ENCODE peak calls at places on chromosomes 4 and X, in eight cellular contexts. One of them, this sample, is unnamed.

GRCh38 chr4:54227261-54228063 is 1.6 kb upstream of the PDGFRA start:
- DNase-seq in right lobe of liver: peak
- DNase-seq in GM12878: no peak
- DNase-seq in breast epithelium: no peak
- DNase-seq in spleen: no peak
- DNase-seq in uterus: peak
- DNase-seq in tibial nerve: peak
- DNase-seq in body of pancreas: no peak
- DNase-seq in this sample: no peak

GRCh38 chrX:96405842-96406241 is 278.8 kb upstream of the DIAPH2 start:
- DNase-seq in breast epithelium: no peak
- DNase-seq in tibial nerve: no peak
- DNase-seq in uterus: no peak
- DNase-seq in spleen: no peak
- DNase-seq in GM12878: no peak
- DNase-seq in body of pancreas: no peak
- DNase-seq in right lobe of liver: no peak
- DNase-seq in this sample: no peak

GRCh38 chrX:17242470-17242869 is 132.5 kb upstream of the NHS start:
- DNase-seq in breast epithelium: no peak
- DNase-seq in right lobe of liver: no peak
- DNase-seq in body of pancreas: peak
- DNase-seq in uterus: no peak
- DNase-seq in tibial nerve: peak
- DNase-seq in GM12878: no peak
- DNase-seq in spleen: no peak
- DNase-seq in this sample: peak

GRCh38 chr4:76090241-76090691 is 15.8 kb downstream of the ART3 start:
- DNase-seq in GM12878: no peak
- DNase-seq in spleen: no peak
- DNase-seq in breast epithelium: no peak
- DNase-seq in tibial nerve: peak
- DNase-seq in body of pancreas: peak
- DNase-seq in right lobe of liver: no peak
- DNase-seq in uterus: no peak
- DNase-seq in this sample: peak

GRCh38 chr4:139556071-139556734 is at the start of gene SETD7:
- DNase-seq in GM12878: no peak
- DNase-seq in right lobe of liver: peak
- DNase-seq in tibial nerve: peak
- DNase-seq in spleen: peak
- DNase-seq in uterus: peak
- DNase-seq in breast epithelium: peak
- DNase-seq in body of pancreas: peak
- DNase-seq in this sample: peak

GRCh38 chr4:173440888-173441287 is 42.0 kb upstream of the SCRG1 start:
- DNase-seq in tibial nerve: no peak
- DNase-seq in uterus: no peak
- DNase-seq in GM12878: no peak
- DNase-seq in spleen: no peak
- DNase-seq in right lobe of liver: no peak
- DNase-seq in breast epithelium: no peak
- DNase-seq in body of pancreas: no peak
- DNase-seq in this sample: no peak

GRCh38 chrX:121504148-121504547 is 456.7 kb downstream of the GLUD2 start:
- DNase-seq in GM12878: no peak
- DNase-seq in spleen: no peak
- DNase-seq in body of pancreas: no peak
- DNase-seq in right lobe of liver: no peak
- DNase-seq in tibial nerve: no peak
- DNase-seq in breast epithelium: no peak
- DNase-seq in uterus: no peak
- DNase-seq in this sample: no peak

GRCh38 chrX:128020701-128021100 is 31.5 kb downstream of the ACTRT1 start:
- DNase-seq in tibial nerve: no peak
- DNase-seq in breast epithelium: no peak
- DNase-seq in spleen: no peak
- DNase-seq in body of pancreas: no peak
- DNase-seq in right lobe of liver: no peak
- DNase-seq in uterus: no peak
- DNase-seq in GM12878: no peak
- DNase-seq in this sample: no peak

GRCh38 chrX:8504451-8504850 is 39.8 kb downstream of the VCX3B start:
- DNase-seq in right lobe of liver: no peak
- DNase-seq in uterus: no peak
- DNase-seq in body of pancreas: no peak
- DNase-seq in spleen: no peak
- DNase-seq in tibial nerve: no peak
- DNase-seq in breast epithelium: no peak
- DNase-seq in GM12878: no peak
- DNase-seq in this sample: no peak

GRCh38 chrX:12804655-12805054 is 13.4 kb downstream of the PRPS2 start:
- DNase-seq in body of pancreas: no peak
- DNase-seq in uterus: no peak
- DNase-seq in tibial nerve: no peak
- DNase-seq in spleen: no peak
- DNase-seq in breast epithelium: peak
- DNase-seq in right lobe of liver: no peak
- DNase-seq in GM12878: no peak
- DNase-seq in this sample: no peak

GRCh38 chrX:153873282-153874090 is 12.5 kb downstream of the L1CAM start:
- DNase-seq in GM12878: no peak
- DNase-seq in spleen: peak
- DNase-seq in body of pancreas: no peak
- DNase-seq in tibial nerve: no peak
- DNase-seq in breast epithelium: no peak
- DNase-seq in right lobe of liver: no peak
- DNase-seq in uterus: no peak
- DNase-seq in this sample: no peak

GRCh38 chr4:110624016-110624770 is 1.3 kb upstream of the PITX2 start:
- DNase-seq in right lobe of liver: no peak
- DNase-seq in uterus: no peak
- DNase-seq in GM12878: no peak
- DNase-seq in tibial nerve: no peak
- DNase-seq in breast epithelium: no peak
- DNase-seq in spleen: no peak
- DNase-seq in body of pancreas: no peak
- DNase-seq in this sample: no peak

GRCh38 chrX:24334473-24334872 is 20.6 kb upstream of the SUPT20HL2 start:
- DNase-seq in uterus: no peak
- DNase-seq in right lobe of liver: no peak
- DNase-seq in spleen: no peak
- DNase-seq in GM12878: no peak
- DNase-seq in breast epithelium: no peak
- DNase-seq in body of pancreas: no peak
- DNase-seq in tibial nerve: no peak
- DNase-seq in this sample: no peak

GRCh38 chr4:181877329-181877848 is 365.8 kb upstream of the TENM3 start:
- DNase-seq in spleen: no peak
- DNase-seq in uterus: no peak
- DNase-seq in breast epithelium: no peak
- DNase-seq in tibial nerve: no peak
- DNase-seq in body of pancreas: no peak
- DNase-seq in GM12878: no peak
- DNase-seq in right lobe of liver: no peak
- DNase-seq in this sample: no peak

GRCh38 chrX:18654873-18655836 is 16.8 kb downstream of the RS1 start:
- DNase-seq in tibial nerve: no peak
- DNase-seq in spleen: no peak
- DNase-seq in uterus: no peak
- DNase-seq in right lobe of liver: no peak
- DNase-seq in breast epithelium: no peak
- DNase-seq in GM12878: no peak
- DNase-seq in body of pancreas: no peak
- DNase-seq in this sample: no peak

GRCh38 chr4:51843309-51844156 is 580 bp downstream of the DCUN1D4 start:
- DNase-seq in tibial nerve: peak
- DNase-seq in right lobe of liver: peak
- DNase-seq in body of pancreas: peak
- DNase-seq in uterus: peak
- DNase-seq in breast epithelium: peak
- DNase-seq in GM12878: no peak
- DNase-seq in spleen: peak
- DNase-seq in this sample: peak

GRCh38 chrX:41796577-41796976 is 72.6 kb downstream of the GPR82 start:
- DNase-seq in uterus: no peak
- DNase-seq in breast epithelium: no peak
- DNase-seq in tibial nerve: no peak
- DNase-seq in GM12878: no peak
- DNase-seq in body of pancreas: no peak
- DNase-seq in spleen: no peak
- DNase-seq in right lobe of liver: no peak
- DNase-seq in this sample: no peak

GRCh38 chrX:41796050-41796449 is 72.1 kb downstream of the GPR82 start:
- DNase-seq in breast epithelium: no peak
- DNase-seq in tibial nerve: no peak
- DNase-seq in uterus: no peak
- DNase-seq in spleen: no peak
- DNase-seq in GM12878: no peak
- DNase-seq in body of pancreas: no peak
- DNase-seq in right lobe of liver: no peak
- DNase-seq in this sample: no peak

GRCh38 chrX:41802958-41803357 is 79.0 kb downstream of the GPR82 start:
- DNase-seq in tibial nerve: no peak
- DNase-seq in spleen: no peak
- DNase-seq in body of pancreas: no peak
- DNase-seq in uterus: no peak
- DNase-seq in GM12878: no peak
- DNase-seq in breast epithelium: no peak
- DNase-seq in right lobe of liver: no peak
- DNase-seq in this sample: no peak

DNA sequence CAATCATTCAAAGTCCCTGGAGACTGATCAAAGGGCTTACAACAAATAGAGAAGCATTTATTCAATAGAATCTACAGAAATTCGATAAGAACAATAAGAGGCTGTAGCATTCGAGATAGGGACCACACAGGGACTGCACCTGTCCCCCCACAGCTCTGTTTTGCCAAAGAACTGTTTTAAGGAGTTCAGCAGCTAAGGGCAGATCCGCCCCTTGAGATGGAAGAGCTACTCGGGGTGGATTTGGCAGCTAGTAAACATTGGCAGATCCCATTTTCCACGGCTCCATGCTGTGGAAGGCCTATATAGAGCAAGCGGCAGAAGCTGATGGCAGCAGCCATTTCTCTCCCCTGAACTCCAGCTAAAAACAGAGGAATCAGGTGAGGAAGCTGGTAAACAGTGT is 75.7 kb downstream of the GPR82 start:
- DNase-seq in spleen: no peak
- DNase-seq in right lobe of liver: no peak
- DNase-seq in uterus: no peak
- DNase-seq in breast epithelium: no peak
- DNase-seq in tibial nerve: no peak
- DNase-seq in GM12878: no peak
- DNase-seq in body of pancreas: no peak
- DNase-seq in this sample: no peak
- H3K27ac ChIP-seq in spleen: no peak
- H3K27ac ChIP-seq in right lobe of liver: no peak
- H3K27ac ChIP-seq in uterus: no peak
- H3K27ac ChIP-seq in breast epithelium: no peak
- H3K27ac ChIP-seq in tibial nerve: no peak
- H3K27ac ChIP-seq in GM12878: no peak
- H3K27ac ChIP-seq in body of pancreas: no peak
- H3K27ac ChIP-seq in this sample: no peak

GRCh38 chr4:154583677-154584076 is 6.9 kb downstream of the FGA start:
- DNase-seq in right lobe of liver: no peak
- DNase-seq in spleen: no peak
- DNase-seq in body of pancreas: no peak
- DNase-seq in uterus: no peak
- DNase-seq in GM12878: no peak
- DNase-seq in breast epithelium: no peak
- DNase-seq in tibial nerve: no peak
- DNase-seq in this sample: no peak

GRCh38 chr4:154583230-154583629 is 7.3 kb downstream of the FGA start:
- DNase-seq in tibial nerve: no peak
- DNase-seq in spleen: no peak
- DNase-seq in breast epithelium: no peak
- DNase-seq in body of pancreas: no peak
- DNase-seq in GM12878: no peak
- DNase-seq in uterus: no peak
- DNase-seq in right lobe of liver: no peak
- DNase-seq in this sample: no peak

GRCh38 chr4:154585369-154586018 is 5.0 kb downstream of the FGA start:
- DNase-seq in GM12878: no peak
- DNase-seq in spleen: no peak
- DNase-seq in tibial nerve: no peak
- DNase-seq in body of pancreas: no peak
- DNase-seq in uterus: no peak
- DNase-seq in right lobe of liver: no peak
- DNase-seq in breast epithelium: no peak
- DNase-seq in this sample: no peak

GRCh38 chr4:154582723-154583122 is 7.8 kb downstream of the FGA start:
- DNase-seq in breast epithelium: no peak
- DNase-seq in right lobe of liver: no peak
- DNase-seq in tibial nerve: no peak
- DNase-seq in body of pancreas: no peak
- DNase-seq in GM12878: no peak
- DNase-seq in spleen: no peak
- DNase-seq in uterus: no peak
- DNase-seq in this sample: no peak

GRCh38 chr4:154584259-154584658 is 6.3 kb downstream of the FGA start:
- DNase-seq in GM12878: no peak
- DNase-seq in uterus: no peak
- DNase-seq in right lobe of liver: no peak
- DNase-seq in breast epithelium: no peak
- DNase-seq in tibial nerve: no peak
- DNase-seq in body of pancreas: no peak
- DNase-seq in spleen: no peak
- DNase-seq in this sample: no peak
- TF ChIP-seq POLR2A in GM12878: no peak
- TF ChIP-seq POLR2A in uterus: no peak
- TF ChIP-seq POLR2A in right lobe of liver: peak
- TF ChIP-seq POLR2A in breast epithelium: no peak
- TF ChIP-seq POLR2A in tibial nerve: no peak
- TF ChIP-seq POLR2A in body of pancreas: no peak
- TF ChIP-seq POLR2A in spleen: no peak
- TF ChIP-seq POLR2A in this sample: no peak

DNA sequence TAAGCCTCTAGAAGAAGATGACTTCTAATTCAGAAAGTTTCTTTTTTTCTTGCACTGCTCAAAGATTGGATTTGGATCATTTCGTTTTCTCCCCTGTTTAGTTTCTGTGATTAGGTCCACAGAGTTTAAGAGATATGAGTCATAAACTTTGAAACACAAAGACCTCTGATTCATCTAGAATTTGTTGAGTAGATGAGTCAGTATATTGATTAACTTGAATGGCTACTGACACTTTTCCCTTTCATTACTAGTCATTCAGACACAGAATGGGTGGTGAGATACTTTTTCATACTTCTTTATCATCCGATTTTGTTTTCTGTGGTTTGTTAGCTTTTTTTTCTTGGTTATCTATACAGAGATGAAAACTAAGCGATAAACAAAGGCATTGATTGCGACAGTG is 34.1 kb upstream of the AFF2 start:
- DNase-seq in right lobe of liver: no peak
- DNase-seq in spleen: no peak
- DNase-seq in body of pancreas: no peak
- DNase-seq in breast epithelium: no peak
- DNase-seq in tibial nerve: no peak
- DNase-seq in GM12878: no peak
- DNase-seq in uterus: no peak
- DNase-seq in this sample: no peak
- H3K27ac ChIP-seq in right lobe of liver: no peak
- H3K27ac ChIP-seq in spleen: no peak
- H3K27ac ChIP-seq in body of pancreas: no peak
- H3K27ac ChIP-seq in breast epithelium: no peak
- H3K27ac ChIP-seq in tibial nerve: no peak
- H3K27ac ChIP-seq in GM12878: no peak
- H3K27ac ChIP-seq in uterus: no peak
- H3K27ac ChIP-seq in this sample: no peak

GRCh38 chrX:3415011-3415410 is 68.6 kb upstream of the MXRA5 start:
- DNase-seq in uterus: no peak
- DNase-seq in GM12878: no peak
- DNase-seq in tibial nerve: no peak
- DNase-seq in body of pancreas: no peak
- DNase-seq in spleen: no peak
- DNase-seq in breast epithelium: no peak
- DNase-seq in right lobe of liver: no peak
- DNase-seq in this sample: no peak
- TF ChIP-seq POLR2A in uterus: no peak
- TF ChIP-seq POLR2A in GM12878: no peak
- TF ChIP-seq POLR2A in tibial nerve: no peak
- TF ChIP-seq POLR2A in body of pancreas: no peak
- TF ChIP-seq POLR2A in spleen: no peak
- TF ChIP-seq POLR2A in breast epithelium: no peak
- TF ChIP-seq POLR2A in right lobe of liver: no peak
- TF ChIP-seq POLR2A in this sample: no peak